ENCODE peak calls at places on chromosomes 1 and 21, in four cellular contexts. N is stimulated activated CD4-positive, alpha-beta T cell treated with anti-CD3 and anti-CD28 coated beads, Interleukin-2, amount 100 ng/mL, for 48 hours; V is kidney; T is choroid plexus epithelial cell. O is an unnamed sample.

GRCh38 chr21:17834639-17835354 is 15.6 kb upstream of the C21orf91 start:
- DNase-seq in N (no peak), T (no peak), V (no peak), O (no peak)

GRCh38 chr1:153534226-153534932 is 1.4 kb downstream of the S100A6 start:
- DNase-seq in N (no peak), T (no peak), V (no peak), O (no peak)

GRCh38 chr1:36142121-36142520 is 7.2 kb downstream of the TRAPPC3 start:
- DNase-seq in V (no peak), N (no peak), T (no peak), O (no peak)

GRCh38 chr1:14954210-14954609 is 199.3 kb upstream of the TMEM51 start:
- DNase-seq in V (no peak), T (no peak), N (no peak), O (no peak)

GRCh38 chr1:184693011-184693410 is 61.6 kb downstream of the EDEM3 start:
- DNase-seq in V (no peak), N (no peak), T (no peak), O (no peak)

GRCh38 chr1:180609643-180610555 is 21.9 kb upstream of the XPR1 start:
- DNase-seq in N (no peak), T (peak), V (no peak), O (no peak)

GRCh38 chr1:165328136-165328535 is 28.4 kb downstream of the LMX1A start:
- DNase-seq in N (no peak), T (no peak), V (no peak), O (no peak)

GRCh38 chr1:166980818-166981217 is 5.5 kb upstream of the ILDR2 start:
- DNase-seq in N (no peak), T (no peak), V (no peak), O (no peak)

GRCh38 chr1:31122101-31122735 is 56.7 kb upstream of the PUM1 start:
- DNase-seq in T (no peak), N (no peak), V (no peak), O (no peak)

GRCh38 chr1:52365746-52366516 is at the start of gene CC2D1B:
- DNase-seq in V (peak), T (peak), N (peak), O (peak)

GRCh38 chr1:186325239-186325638 is 49.8 kb downstream of the TPR start:
- DNase-seq in T (peak), V (no peak), N (no peak), O (no peak)

GRCh38 chr1:48036693-48037386 is 39.7 kb upstream of the TRABD2B start:
- DNase-seq in T (peak), N (no peak), V (no peak), O (no peak)

GRCh38 chr1:108557311-108557710 is 2.6 kb upstream of the EEIG2 start:
- DNase-seq in T (no peak), N (no peak), V (no peak), O (no peak)

GRCh38 chr1:152951711-152952110 is 4.7 kb downstream of the SPRR5 start:
- DNase-seq in V (no peak), T (no peak), N (no peak), O (no peak)

GRCh38 chr1:41754540-41754939 is 164.2 kb downstream of the HIVEP3 start:
- DNase-seq in T (no peak), V (no peak), N (no peak), O (no peak)

GRCh38 chr1:208270679-208271111 is 26.5 kb upstream of the PLXNA2 start:
- DNase-seq in V (no peak), T (no peak), N (no peak), O (no peak)

GRCh38 chr1:32470431-32470830 is 5.6 kb downstream of the ZBTB8B start:
- DNase-seq in N (no peak), V (no peak), T (no peak), O (no peak)

GRCh38 chr1:247487057-247487456 is 29.2 kb upstream of the OR2B11 start:
- DNase-seq in V (no peak), N (peak), T (peak), O (no peak)

GRCh38 chr1:182193908-182194550 is 132.5 kb upstream of the ZNF648 start:
- DNase-seq in N (no peak), V (no peak), T (no peak), O (no peak)

GRCh38 chr1:78676347-78676982 is 26.8 kb downstream of the IFI44 start:
- DNase-seq in T (peak), V (no peak), N (peak), O (no peak)

GRCh38 chr1:112743174-112744018 is 28.3 kb upstream of the PPM1J start:
- DNase-seq in T (peak), V (no peak), N (no peak), O (no peak)

GRCh38 chr1:92711473-92712165 is 73.3 kb downstream of the EVI5 start:
- DNase-seq in N (no peak), V (no peak), T (peak), O (no peak)